ENCODE peak calls at places on chromosomes 12 and 14, in ten cellular contexts. Y is ovary, J is astrocyte of the spinal cord, A is pancreas, U is lower lobe of right lung, X is fibroblast of mammary gland, V is left ventricle myocardium inferior, T is foreskin fibroblast, C is AG10803, N is brain microvascular endothelial cell. P is an unnamed sample.

GRCh38 chr14:104542871-104543830 is 36.4 kb upstream of the C14orf180 start:
- DNase-seq in Y (no peak), J (no peak), A (peak; percentile 22), U (no peak), X (no peak), V (no peak), T (no peak), C (no peak), N (no peak), P (no peak)

GRCh38 chr12:43805149-43805856 is 814 bp downstream of the TWF1 start:
- DNase-seq in Y (no peak), J (peak; percentile 22), A (no peak), U (no peak), X (peak; percentile 8), V (no peak), T (no peak), C (no peak), N (no peak), P (no peak)

GRCh38 chr12:113358381-113359132 is at the start of gene PLBD2:
- DNase-seq in Y (peak; percentile 97), J (peak; percentile 92), A (peak; percentile 96), U (peak; percentile 97), X (peak; percentile 89), V (peak; percentile 95), T (peak; percentile 94), C (peak; percentile 92), N (peak; percentile 86), P (peak; percentile 56)

GRCh38 chr12:104546575-104546974 is 89.8 kb downstream of the CHST11 start:
- DNase-seq in Y (no peak), J (no peak), A (no peak), U (peak; percentile 58), X (no peak), V (no peak), T (no peak), C (no peak), N (no peak), P (no peak)

GRCh38 chr14:54594531-54594930 is 27.6 kb downstream of the SAMD4A start:
- DNase-seq in Y (no peak), J (no peak), A (no peak), U (no peak), X (no peak), V (no peak), T (no peak), C (peak; percentile 57), N (no peak), P (no peak)

GRCh38 chr14:89237923-89238529 is 179.0 kb downstream of the FOXN3 start:
- DNase-seq in Y (no peak), J (peak; percentile 38), A (no peak), U (no peak), X (peak; percentile 29), V (no peak), T (no peak), C (peak; percentile 23), N (no peak), P (no peak)

GRCh38 chr12:131471946-131472732 is 238.8 kb upstream of the SFSWAP start:
- DNase-seq in Y (no peak), J (no peak), A (no peak), U (no peak), X (no peak), V (no peak), T (no peak), C (no peak), N (no peak), P (no peak)

GRCh38 chr14:36655963-36656768 is 5.5 kb upstream of the PAX9 start:
- DNase-seq in Y (no peak), J (no peak), A (peak; percentile 74), U (no peak), X (peak; percentile 19), V (no peak), T (no peak), C (no peak), N (no peak), P (no peak)

GRCh38 chr12:79927772-79928474 is 7.0 kb downstream of the PPP1R12A start:
- DNase-seq in Y (no peak), J (no peak), A (no peak), U (no peak), X (peak; percentile 34), V (no peak), T (no peak), C (peak; percentile 62), N (no peak), P (no peak)

GRCh38 chr12:52860102-52860838 is 11.5 kb upstream of the KRT78 start:
- DNase-seq in Y (no peak), J (peak; percentile 40), A (no peak), U (no peak), X (peak; percentile 56), V (no peak), T (no peak), C (peak; percentile 68), N (peak; percentile 78), P (no peak)

GRCh38 chr14:100747021-100747586 is 20.4 kb downstream of the DLK1 start:
- DNase-seq in Y (no peak), J (peak; percentile 84), A (peak; percentile 34), U (peak; percentile 64), X (peak; percentile 99), V (no peak), T (peak; percentile 88), C (peak; percentile 98), N (peak; percentile 73), P (peak; percentile 56)

GRCh38 chr12:24822121-24822899 is 126.6 kb downstream of the BCAT1 start:
- DNase-seq in Y (no peak), J (peak; percentile 92), A (no peak), U (no peak), X (peak; percentile 92), V (no peak), T (peak; percentile 47), C (peak; percentile 73), N (peak; percentile 51), P (peak; percentile 49)

GRCh38 chr12:48993787-48994186 is 5.4 kb downstream of the DDN start:
- DNase-seq in Y (no peak), J (no peak), A (no peak), U (no peak), X (no peak), V (no peak), T (no peak), C (no peak), N (no peak), P (no peak)

GRCh38 chr14:51638071-51638944 is 13.4 kb upstream of the FRMD6 start:
- DNase-seq in Y (no peak), J (no peak), A (no peak), U (no peak), X (peak; percentile 67), V (no peak), T (no peak), C (peak; percentile 94), N (no peak), P (no peak)

GRCh38 chr12:10867381-10867780 is 16.7 kb downstream of the PRH1 start:
- DNase-seq in Y (no peak), J (no peak), A (no peak), U (no peak), X (peak; percentile 12), V (no peak), T (no peak), C (no peak), N (no peak), P (no peak)

DNA sequence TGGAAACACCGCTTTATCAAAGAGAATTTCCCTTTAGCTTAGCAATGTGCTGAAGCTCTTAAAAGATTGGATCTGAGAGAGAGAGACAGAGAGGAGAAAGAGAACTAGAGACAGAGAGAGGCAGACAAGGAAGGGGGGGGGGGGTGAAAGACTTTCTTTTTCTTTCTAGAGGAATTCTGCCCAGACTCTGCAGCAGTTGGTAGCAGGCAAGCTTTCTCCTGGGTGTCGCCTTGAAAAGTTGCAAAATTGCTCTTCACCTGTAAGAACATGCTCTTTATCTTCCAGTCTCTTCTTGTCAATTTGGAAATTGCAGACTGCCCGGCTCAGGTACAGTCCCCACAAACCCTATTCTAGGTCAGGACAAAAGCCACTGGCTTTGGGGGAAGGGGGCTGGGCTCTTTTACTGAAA is 2.9 kb upstream of the OTX2 start:
- DNase-seq in Y (no peak), J (no peak), A (no peak), U (no peak), X (no peak), V (no peak), T (no peak), C (no peak), N (no peak), P (no peak)
- H3K4me3 ChIP-seq in Y (no peak overlapping the region), J (no peak overlapping the region), A (no peak overlapping the region), U (no peak overlapping the region), X (no peak overlapping the region), V (no peak overlapping the region), T (no peak overlapping the region), C (no peak overlapping the region), N (no peak overlapping the region), P (peak overlapping the region; percentile 95)

DNA sequence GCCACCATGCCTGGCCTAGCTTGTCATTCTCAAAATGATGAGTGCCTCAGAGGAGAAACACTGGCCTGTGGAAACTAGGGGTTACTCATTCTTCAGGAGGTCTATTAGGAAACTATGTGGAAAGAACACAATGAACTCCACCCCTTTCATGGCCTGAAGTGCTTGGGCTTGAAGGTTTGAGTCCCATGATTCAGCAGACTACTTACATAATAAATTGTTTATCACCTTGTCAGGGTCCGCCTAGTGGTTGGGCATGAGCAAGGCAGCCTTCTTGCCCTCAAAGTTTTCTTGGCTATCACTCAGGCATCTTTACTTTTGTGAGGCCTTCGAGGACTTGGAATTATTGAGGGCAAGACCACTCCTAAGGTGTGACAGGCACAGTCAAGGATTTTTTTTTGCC is 251.2 kb downstream of the ACSS3 start:
- DNase-seq in Y (no peak), J (no peak), A (no peak), U (no peak), X (peak; percentile 59), V (no peak), T (no peak), C (peak; percentile 4), N (no peak), P (no peak)
- TF ChIP-seq CTCF in Y (no peak), J (peak; percentile 45), A (no peak), U (peak; percentile 11), X (peak; percentile 47), V (no peak), T (peak; percentile 29), C (peak; percentile 27), N (peak; percentile 65), P (peak; percentile 45)

DNA sequence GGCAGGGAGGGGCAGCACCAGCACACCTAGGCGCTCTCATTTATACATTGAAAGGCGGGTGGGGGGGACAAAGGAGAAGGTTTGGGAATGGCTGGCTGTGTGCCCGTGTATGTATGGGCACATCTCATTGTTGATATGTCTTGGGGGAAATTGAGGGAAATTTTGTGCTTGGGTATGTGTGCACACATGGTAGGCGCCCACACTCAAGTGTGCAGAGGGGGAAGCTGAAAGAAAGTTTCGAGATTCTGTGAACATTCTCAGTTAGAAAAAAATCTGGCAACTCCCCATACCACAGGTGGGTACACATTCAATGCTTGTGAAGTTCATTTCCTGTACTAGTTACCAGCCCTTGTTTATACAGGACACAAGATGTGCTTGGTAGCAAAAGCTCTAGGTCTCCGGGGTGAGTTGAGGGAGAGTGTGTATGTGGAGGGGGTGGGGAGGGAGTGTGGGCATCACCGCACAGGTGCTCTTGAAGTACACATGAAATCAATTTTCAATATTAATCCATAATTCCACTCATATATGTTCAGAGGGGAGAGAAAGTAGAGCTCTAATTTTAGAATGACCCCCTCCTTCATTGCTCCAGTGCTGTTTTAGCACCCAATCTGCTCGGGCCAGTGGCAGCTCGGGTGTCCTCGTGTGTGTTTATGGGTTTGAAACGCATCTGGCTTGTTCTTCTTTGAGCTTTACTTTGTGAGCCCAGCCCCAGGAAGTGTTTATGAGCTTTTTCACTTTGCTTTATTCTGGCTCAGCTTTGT is 286.0 kb downstream of the ZFP36L1 start:
- DNase-seq in Y (no peak), J (no peak), A (no peak), U (no peak), X (no peak), V (no peak), T (no peak), C (no peak), N (no peak), P (no peak)
- H3K4me3 ChIP-seq in Y (no peak overlapping the region), J (no peak overlapping the region), A (no peak overlapping the region), U (no peak overlapping the region), X (no peak overlapping the region), V (no peak overlapping the region), T (no peak overlapping the region), C (no peak overlapping the region), N (no peak overlapping the region), P (no peak overlapping the region)

GRCh38 chr14:102586420-102587119 is 5.9 kb upstream of the RCOR1 start:
- DNase-seq in Y (no peak), J (no peak), A (no peak), U (no peak), X (peak; percentile 64), V (no peak), T (peak; percentile 40), C (peak; percentile 57), N (no peak), P (no peak)
- TF ChIP-seq CTCF in Y (no peak), J (no peak), A (no peak), U (no peak), X (no peak), V (no peak), T (no peak), C (peak; percentile 26), N (no peak), P (no peak)